ENCODE peak calls at places on chromosomes 12 and 14, in nine cellular contexts. L is AG04450; F is lower leg skin; Z is brain microvascular endothelial cell; V is Ammon's horn; M is stimulated activated CD4-positive, alpha-beta T cell treated with anti-CD3 and anti-CD28 coated beads, TNF-alpha, amount 100 ng/mL, for 1 hour; P is progenitor cell of endocrine pancreas; Q is mucosa of gallbladder; H is COLO829. C is an unnamed sample.
A peak's percentile ranks its signal among the peaks of the same experiment; 100 is the strongest.

GRCh38 chr14:86787782-86788181 is 1205.2 kb downstream of the GALC start:
- DNase-seq in Q (no peak), V (no peak), P (no peak), H (no peak), Z (no peak), M (no peak), F (no peak), L (peak; percentile 45), C (no peak)

GRCh38 chr12:75815756-75816155 is 215.8 kb downstream of the PHLDA1 start:
- DNase-seq in P (no peak), L (no peak), Z (peak; percentile 34), F (no peak), M (no peak), V (no peak), H (no peak), Q (no peak), C (no peak)

GRCh38 chr12:100962086-100962712 is 167.6 kb downstream of the ANO4 start:
- DNase-seq in V (no peak), Z (no peak), H (peak; percentile 8), L (no peak), Q (no peak), F (no peak), P (no peak), M (no peak), C (no peak)

GRCh38 chr14:68949236-68949965 is 29.7 kb downstream of the ACTN1 start:
- DNase-seq in H (no peak), F (no peak), Z (no peak), L (no peak), M (no peak), P (no peak), Q (no peak), V (no peak), C (no peak)

GRCh38 chr14:69699743-69700309 is 67.1 kb upstream of the SRSF5 start:
- DNase-seq in Q (no peak), M (no peak), P (no peak), H (no peak), F (no peak), V (no peak), Z (no peak), L (no peak), C (no peak)

GRCh38 chr12:45105996-45106395 is 55.1 kb upstream of the DBX2 start:
- DNase-seq in L (no peak), P (no peak), Q (no peak), V (no peak), H (no peak), M (no peak), Z (no peak), F (no peak), C (no peak)

GRCh38 chr14:42149609-42150261 is 543.1 kb downstream of the LRFN5 start:
- DNase-seq in Z (no peak), Q (no peak), L (no peak), V (no peak), F (no peak), M (no peak), H (no peak), P (no peak), C (no peak)

GRCh38 chr12:40157307-40157706 is 51.4 kb upstream of the SLC2A13 start:
- DNase-seq in P (no peak), Q (no peak), Z (no peak), V (no peak), M (no peak), F (no peak), H (no peak), L (no peak), C (no peak)

GRCh38 chr14:95085321-95085720 is 72.0 kb downstream of the DICER1 start:
- DNase-seq in Q (no peak), V (no peak), L (no peak), M (no peak), P (no peak), F (no peak), H (no peak), Z (no peak), C (no peak)

GRCh38 chr12:96878704-96879103 is 28.4 kb upstream of the NEDD1 start:
- DNase-seq in V (no peak), H (no peak), M (no peak), P (no peak), L (peak; percentile 34), F (no peak), Z (peak; percentile 62), Q (no peak), C (no peak)

GRCh38 chr12:89992668-89993401 is 284.2 kb upstream of the ATP2B1 start:
- DNase-seq in P (no peak), M (no peak), L (no peak), H (no peak), Z (no peak), Q (no peak), F (no peak), V (no peak), C (peak; percentile 15)

GRCh38 chr12:3944620-3945019 is 71.4 kb upstream of the PARP11 start:
- DNase-seq in V (no peak), Z (no peak), H (no peak), P (no peak), M (no peak), F (no peak), Q (no peak), L (no peak), C (no peak)

GRCh38 chr12:22443379-22444316 is 100.7 kb downstream of the C2CD5 start:
- DNase-seq in L (peak; percentile 36), Q (peak; percentile 71), H (peak; percentile 78), V (peak; percentile 93), F (peak; percentile 86), P (peak; percentile 66), Z (peak; percentile 72), M (peak; percentile 22), C (peak; percentile 84)

GRCh38 chr12:122050706-122051105 is 27.9 kb upstream of the MLXIP start:
- DNase-seq in H (no peak), Q (no peak), F (no peak), Z (no peak), V (no peak), M (no peak), L (no peak), P (no peak), C (no peak)

GRCh38 chr12:805022-805632 is 52.7 kb downstream of the WNK1 start:
- DNase-seq in H (no peak), Z (no peak), P (no peak), L (no peak), F (no peak), Q (no peak), M (no peak), V (no peak), C (peak; percentile 27)

GRCh38 chr12:104653730-104654328 is 197.1 kb downstream of the CHST11 start:
- DNase-seq in Z (no peak), Q (no peak), H (no peak), P (no peak), V (no peak), L (no peak), F (no peak), M (no peak), C (no peak)

GRCh38 chr12:128644664-128645296 is 179.0 kb downstream of the SLC15A4 start:
- DNase-seq in Z (no peak), M (peak; percentile 9), H (no peak), V (no peak), Q (peak; percentile 78), P (peak; percentile 56), F (no peak), L (no peak), C (no peak)

GRCh38 chr12:127550271-127550670 is 716.7 kb upstream of the TMEM132C start:
- DNase-seq in V (no peak), L (no peak), F (no peak), M (no peak), P (no peak), H (no peak), Q (no peak), Z (peak; percentile 28), C (no peak)

GRCh38 chr14:46580941-46581671 is 70.5 kb downstream of the RPL10L start:
- DNase-seq in V (peak; percentile 51), F (no peak), M (no peak), P (no peak), L (no peak), H (no peak), Q (no peak), Z (peak; percentile 37), C (peak; percentile 52)

GRCh38 chr14:23141706-23142467 is 22.8 kb upstream of the CEBPE start:
- DNase-seq in V (no peak), H (peak; percentile 87), L (no peak), Z (peak; percentile 4), P (no peak), M (no peak), F (peak; percentile 90), Q (peak; percentile 50), C (no peak)

GRCh38 chr12:13436696-13437391 is 240.3 kb downstream of the EMP1 start:
- DNase-seq in L (no peak), H (peak; percentile 90), M (no peak), Q (no peak), V (no peak), F (no peak), P (no peak), Z (peak; percentile 45), C (no peak)

GRCh38 chr12:114986849-114987248 is 302.9 kb upstream of the TBX3 start:
- DNase-seq in Q (no peak), H (no peak), Z (no peak), V (no peak), P (no peak), M (no peak), F (no peak), L (no peak), C (no peak)

GRCh38 chr14:39219075-39219499 is 14.6 kb upstream of the MIA2 start:
- DNase-seq in H (no peak), M (no peak), L (no peak), Z (peak; percentile 45), V (no peak), F (no peak), Q (no peak), P (no peak), C (no peak)

GRCh38 chr12:29242921-29243431 is 93.9 kb downstream of the FAR2 start:
- DNase-seq in P (no peak), M (no peak), V (peak; percentile 24), F (no peak), L (no peak), Q (no peak), H (no peak), Z (no peak), C (peak; percentile 46)

GRCh38 chr12:104687823-104688573 is 231.2 kb downstream of the CHST11 start:
- DNase-seq in Q (no peak), H (no peak), L (no peak), M (no peak), P (no peak), Z (no peak), F (peak; percentile 28), V (no peak), C (no peak)

GRCh38 chr12:105214670-105215375 is 21.2 kb downstream of the APPL2 start:
- DNase-seq in V (no peak), L (no peak), Z (no peak), H (no peak), M (no peak), P (no peak), F (no peak), Q (peak; percentile 93), C (no peak)

GRCh38 chr14:74392616-74393570 is 33.1 kb downstream of the SYNDIG1L start:
- DNase-seq in M (no peak), P (no peak), L (no peak), V (no peak), F (no peak), H (no peak), Z (no peak), Q (no peak), C (no peak)

C was measured in pons.